ENCODE peak calls at places on chromosomes 1 and 21, in seven cellular contexts. T is kidney, U is tibial artery, L is psoas muscle, F is lung, J is thoracic aorta, V is spleen. I is an unnamed sample.

GRCh38 chr1:241596633-241597032 is 43.5 kb downstream of the CHML start:
- DNase-seq in L (no peak), J (no peak), F (no peak), U (no peak), T (no peak), V (no peak), I (no peak)

GRCh38 chr1:163673756-163674155 is 352.0 kb downstream of the NUF2 start:
- DNase-seq in U (no peak), L (no peak), J (no peak), F (no peak), V (no peak), T (peak; percentile 61), I (no peak)

GRCh38 chr1:20480261-20481157 is 5.5 kb downstream of the CAMK2N1 start:
- DNase-seq in U (no peak), L (no peak), T (no peak), V (no peak), J (no peak), F (no peak), I (no peak)

GRCh38 chr1:26291433-26291832 is 11.5 kb downstream of the SH3BGRL3 start:
- DNase-seq in J (no peak), L (no peak), V (peak; percentile 80), T (peak; percentile 67), F (no peak), U (no peak), I (no peak)

GRCh38 chr1:46521417-46521816 is 30.0 kb downstream of the KNCN start:
- DNase-seq in V (no peak), T (peak; percentile 11), J (no peak), U (no peak), L (no peak), F (no peak), I (peak; percentile 12)

GRCh38 chr1:79497193-79497773 is 490.8 kb upstream of the ADGRL4 start:
- DNase-seq in T (no peak), L (no peak), J (no peak), U (no peak), V (no peak), F (no peak), I (no peak)

GRCh38 chr1:156407344-156407743 is 38.3 kb downstream of the RHBG start:
- DNase-seq in V (peak; percentile 38), F (no peak), T (no peak), U (no peak), J (no peak), L (no peak), I (no peak)

GRCh38 chr1:61092643-61093042 is 10.3 kb downstream of the NFIA start:
- DNase-seq in U (no peak), T (no peak), V (no peak), L (no peak), F (no peak), J (no peak), I (no peak)

GRCh38 chr1:245788269-245788668 is 633.5 kb downstream of the KIF26B start:
- DNase-seq in L (no peak), J (no peak), T (no peak), V (no peak), F (no peak), U (no peak), I (no peak)

GRCh38 chr1:167441222-167441621 is 77.1 kb downstream of the CD247 start:
- DNase-seq in L (no peak), T (no peak), V (no peak), J (no peak), F (no peak), U (no peak), I (no peak)

GRCh38 chr1:198903203-198903602 is 264.4 kb downstream of the PTPRC start:
- DNase-seq in V (no peak), F (no peak), U (no peak), J (no peak), T (no peak), L (no peak), I (no peak)

GRCh38 chr1:27284425-27285287 is 37.3 kb upstream of the TMEM222 start:
- DNase-seq in L (peak; percentile 79), U (peak; percentile 82), F (peak; percentile 89), T (peak; percentile 85), V (peak; percentile 93), J (peak; percentile 84), I (peak; percentile 82)

GRCh38 chr1:150875197-150876110 is 945 bp downstream of the ARNT start:
- DNase-seq in T (no peak), J (no peak), U (no peak), V (no peak), L (no peak), F (no peak), I (no peak)

GRCh38 chr21:32813265-32813903 is 41.8 kb upstream of the PAXBP1 start:
- DNase-seq in F (no peak), L (no peak), V (no peak), J (no peak), U (no peak), T (peak; percentile 85), I (no peak)

GRCh38 chr1:27884182-27884954 is 12.0 kb downstream of the THEMIS2 start:
- DNase-seq in T (peak; percentile 73), V (peak; percentile 81), L (no peak), F (no peak), J (no peak), U (no peak), I (no peak)

GRCh38 chr1:85278853-85279314 is 2.5 kb upstream of the BCL10 start:
- DNase-seq in J (peak; percentile 32), F (no peak), V (no peak), L (no peak), T (no peak), U (no peak), I (no peak)

GRCh38 chr1:199404976-199405375 is 622.5 kb upstream of the NR5A2 start:
- DNase-seq in L (no peak), T (no peak), U (no peak), J (no peak), V (no peak), F (no peak), I (no peak)

GRCh38 chr1:198890531-198890930 is 251.7 kb downstream of the PTPRC start:
- DNase-seq in V (no peak), J (no peak), F (no peak), L (no peak), U (no peak), T (no peak), I (no peak)

GRCh38 chr1:28155628-28156027 is 20.9 kb downstream of the PTAFR start:
- DNase-seq in L (no peak), V (no peak), T (no peak), U (no peak), F (no peak), J (no peak), I (no peak)

GRCh38 chr1:74531807-74532206 is 19.4 kb upstream of the LRRC53 start:
- DNase-seq in F (no peak), T (no peak), V (no peak), U (no peak), L (no peak), J (no peak), I (no peak)

GRCh38 chr1:158649052-158649451 is 37.5 kb downstream of the SPTA1 start:
- DNase-seq in V (no peak), U (no peak), J (no peak), F (no peak), T (no peak), L (no peak), I (no peak)

GRCh38 chr1:158638905-158639304 is 33.8 kb downstream of the OR10Z1 start:
- DNase-seq in F (no peak), V (no peak), L (no peak), J (no peak), T (no peak), U (no peak), I (no peak)

GRCh38 chr1:158646465-158646864 is 40.0 kb downstream of the SPTA1 start:
- DNase-seq in F (no peak), L (no peak), J (no peak), U (no peak), V (no peak), T (no peak), I (no peak)

DNA sequence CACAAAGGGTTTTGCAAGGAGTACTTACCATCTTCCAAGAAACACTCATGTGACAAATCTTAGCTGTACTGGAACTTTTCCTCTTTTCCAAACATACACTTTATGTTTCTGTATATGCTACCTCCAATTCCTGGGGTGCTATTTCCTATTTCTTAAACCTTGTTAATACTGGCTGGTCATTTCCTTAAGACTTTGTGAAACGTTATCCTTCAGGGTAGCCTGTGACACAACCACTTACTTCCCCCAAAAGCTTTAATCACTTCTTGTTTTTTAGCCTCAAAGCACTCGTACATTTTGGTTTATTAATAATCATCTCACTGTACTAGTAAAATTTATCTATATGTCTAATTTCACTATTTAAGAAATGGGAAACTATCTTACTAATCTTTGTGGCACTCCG is 39.4 kb downstream of the OR10Z1 start:
- DNase-seq in U (no peak), V (no peak), L (no peak), F (no peak), T (no peak), J (no peak), I (no peak)
- H3K27ac ChIP-seq in U (no peak overlapping the region), V (peak overlapping the region; percentile 28), L (no peak overlapping the region), F (no peak overlapping the region), T (no peak overlapping the region), J (no peak overlapping the region), I (no peak overlapping the region)

DNA sequence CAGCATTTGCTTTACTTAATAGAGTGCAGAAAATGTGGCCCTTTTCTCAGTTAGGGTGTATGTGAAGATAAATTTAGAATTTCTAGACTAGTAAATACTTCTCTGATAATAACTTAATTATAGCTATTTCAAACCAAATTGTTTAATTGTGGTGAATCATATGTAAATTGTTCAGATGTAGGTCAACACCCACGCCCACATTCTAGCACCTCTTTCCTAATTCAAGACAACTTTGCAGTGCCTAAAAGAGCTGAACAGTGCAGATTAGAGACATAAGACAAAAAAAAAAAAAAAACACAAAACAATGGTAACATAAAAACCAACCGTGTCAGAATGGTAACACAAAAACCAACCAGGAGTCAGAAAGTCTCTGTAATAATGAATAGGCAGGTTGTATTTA is 758.3 kb downstream of the USP25 start:
- DNase-seq in U (no peak), T (no peak), V (no peak), L (no peak), F (no peak), J (no peak), I (no peak)
- TF ChIP-seq CTCF in U (no peak), T (no peak), V (no peak), L (no peak), F (no peak), J (no peak), I (no peak)

GRCh38 chr1:204888294-204888693 is 17.6 kb downstream of the NFASC start:
- DNase-seq in J (no peak), F (no peak), V (no peak), T (no peak), L (no peak), U (no peak), I (no peak)
- H3K27ac ChIP-seq in J (peak overlapping the region; percentile 6), F (no peak overlapping the region), V (peak overlapping the region; percentile 45), T (no peak overlapping the region), L (no peak overlapping the region), U (peak overlapping the region; percentile 49), I (no peak overlapping the region)

GRCh38 chr1:44377925-44378784 is 23.1 kb upstream of the ERI3 start:
- DNase-seq in F (peak; percentile 58), J (no peak), U (no peak), L (peak; percentile 28), T (no peak), V (no peak), I (peak; percentile 59)
- TF ChIP-seq CTCF in F (peak; percentile 71), J (peak; percentile 51), U (peak; percentile 58), L (peak; percentile 54), T (peak; percentile 63), V (peak; percentile 74), I (peak; percentile 48)